ENCODE peak calls at places on chromosomes 4 and X, in eight cellular contexts. E is HCT116, M is MM.1S, G is OCI-LY7, W is GM23248, R is PC-3, K is neural progenitor cell, J is SK-N-SH. L is an unnamed sample.
A peak's percentile ranks its signal among the peaks of the same experiment; 100 is the strongest.

GRCh38 chrX:72694170-72694569 is 19.9 kb downstream of the PHKA1 start:
- DNase-seq in E (no peak), M (no peak), G (no peak), W (no peak), R (peak; percentile 57), K (no peak), J (no peak), L (no peak)

GRCh38 chrX:56802921-56803848 is 74.1 kb downstream of the NBDY start:
- DNase-seq in E (no peak), M (peak; percentile 81), G (no peak), W (peak; percentile 70), R (peak; percentile 73), K (peak; percentile 87), J (peak; percentile 47), L (peak; percentile 61)

GRCh38 chrX:29652484-29652883 is 562.9 kb upstream of the MAGEB2 start:
- DNase-seq in E (no peak), M (no peak), G (no peak), W (peak; percentile 52), R (peak; percentile 60), K (no peak), J (no peak), L (no peak)

GRCh38 chrX:23797371-23798128 is 14.6 kb downstream of the SAT1 start:
- DNase-seq in E (no peak), M (no peak), G (no peak), W (no peak), R (peak; percentile 84), K (no peak), J (no peak), L (peak; percentile 51)

GRCh38 chr4:145609494-145610427 is 9.4 kb upstream of the MMAA start:
- DNase-seq in E (peak; percentile 68), M (peak; percentile 73), G (peak; percentile 85), W (peak; percentile 78), R (peak; percentile 90), K (peak; percentile 60), J (peak; percentile 41), L (peak; percentile 71)

GRCh38 chr4:119550857-119551532 is 77.6 kb downstream of the PDE5A start:
- DNase-seq in E (no peak), M (no peak), G (no peak), W (peak; percentile 48), R (no peak), K (peak; percentile 95), J (no peak), L (no peak)

GRCh38 chr4:70041652-70042286 is 8.5 kb upstream of the HTN1 start:
- DNase-seq in E (no peak), M (no peak), G (no peak), W (no peak), R (no peak), K (no peak), J (no peak), L (no peak)

GRCh38 chr4:158128540-158128939 is 44.3 kb downstream of the GASK1B start:
- DNase-seq in E (no peak), M (no peak), G (no peak), W (no peak), R (no peak), K (peak; percentile 15), J (no peak), L (no peak)

GRCh38 chr4:10182446-10183424 is 66.1 kb upstream of the WDR1 start:
- DNase-seq in E (no peak), M (no peak), G (no peak), W (no peak), R (no peak), K (no peak), J (no peak), L (no peak)

GRCh38 chr4:48939785-48940184 is 33.2 kb upstream of the OCIAD2 start:
- DNase-seq in E (no peak), M (no peak), G (no peak), W (peak; percentile 83), R (peak; percentile 92), K (no peak), J (no peak), L (peak; percentile 30)

GRCh38 chr4:176775326-176775725 is 17.4 kb downstream of the VEGFC start:
- DNase-seq in E (no peak), M (no peak), G (no peak), W (peak; percentile 51), R (peak; percentile 37), K (no peak), J (no peak), L (no peak)

GRCh38 chrX:109374276-109374960 is 107.5 kb downstream of the GUCY2F start:
- DNase-seq in E (no peak), M (no peak), G (no peak), W (no peak), R (peak; percentile 3), K (no peak), J (no peak), L (no peak)

GRCh38 chrX:47169726-47170515 is 23.7 kb upstream of the UBA1 start:
- DNase-seq in E (no peak), M (no peak), G (no peak), W (peak; percentile 53), R (no peak), K (no peak), J (peak; percentile 14), L (peak; percentile 26)

GRCh38 chr4:126738527-126738923 is 894.2 kb upstream of the INTU start:
- DNase-seq in E (no peak), M (no peak), G (no peak), W (no peak), R (no peak), K (no peak), J (no peak), L (no peak)

GRCh38 chr4:134072137-134072536 is 129.5 kb downstream of the PABPC4L start:
- DNase-seq in E (no peak), M (no peak), G (no peak), W (no peak), R (peak; percentile 9), K (no peak), J (no peak), L (no peak)

GRCh38 chr4:4759883-4760282 is 99.6 kb upstream of the MSX1 start:
- DNase-seq in E (no peak), M (no peak), G (no peak), W (peak; percentile 21), R (peak; percentile 22), K (no peak), J (no peak), L (no peak)

GRCh38 chrX:663841-664240 is 33.2 kb downstream of the SHOX start:
- DNase-seq in E (no peak), M (no peak), G (no peak), W (no peak), R (no peak), K (no peak), J (no peak), L (no peak)

GRCh38 chr4:77076889-77077635 is 1.3 kb upstream of the CCNI start:
- DNase-seq in E (no peak), M (no peak), G (peak; percentile 16), W (no peak), R (no peak), K (no peak), J (no peak), L (no peak)

GRCh38 chrX:12973561-12974216 is 1.2 kb upstream of the TMSB4X start:
- DNase-seq in E (no peak), M (no peak), G (peak; percentile 63), W (no peak), R (no peak), K (peak; percentile 5), J (no peak), L (no peak)

GRCh38 chr4:111618908-111619307 is 526.3 kb upstream of the FAM241A start:
- DNase-seq in E (no peak), M (no peak), G (no peak), W (no peak), R (peak; percentile 22), K (no peak), J (no peak), L (peak; percentile 9)

GRCh38 chr4:185112104-185112503 is 31.0 kb upstream of the SLC25A4 start:
- DNase-seq in E (peak; percentile 97), M (peak; percentile 15), G (no peak), W (peak; percentile 92), R (peak; percentile 90), K (no peak), J (no peak), L (peak; percentile 64)

GRCh38 chr4:8742546-8742945 is 129.1 kb downstream of the HMX1 start:
- DNase-seq in E (no peak), M (no peak), G (no peak), W (no peak), R (no peak), K (no peak), J (no peak), L (no peak)
- H3K9me3 ChIP-seq in E (no peaks in the 10 kb centered on the region), M (no peaks in the 10 kb centered on the region), G (no peaks in the 10 kb centered on the region), W (no peaks in the 10 kb centered on the region), R (no peaks in the 10 kb centered on the region), K (no peaks in the 10 kb centered on the region), J (no peaks in the 10 kb centered on the region), L (no peaks in the 10 kb centered on the region)

GRCh38 chr4:45283352-45283751 is 557.0 kb upstream of the GNPDA2 start:
- DNase-seq in E (no peak), M (no peak), G (no peak), W (no peak), R (no peak), K (no peak), J (no peak), L (no peak)

GRCh38 chr4:45280121-45280520 is 553.8 kb upstream of the GNPDA2 start:
- DNase-seq in E (no peak), M (no peak), G (no peak), W (no peak), R (no peak), K (no peak), J (no peak), L (no peak)

GRCh38 chr4:45284400-45285085 is 558.2 kb upstream of the GNPDA2 start:
- DNase-seq in E (no peak), M (no peak), G (no peak), W (no peak), R (no peak), K (no peak), J (no peak), L (no peak)
- TF ChIP-seq EZH2phosphoT487 in E (no peak), M (no peak), G (no peak), W (no peak), R (no peak), K (no peak), J (no peak), L (no peak)

DNA sequence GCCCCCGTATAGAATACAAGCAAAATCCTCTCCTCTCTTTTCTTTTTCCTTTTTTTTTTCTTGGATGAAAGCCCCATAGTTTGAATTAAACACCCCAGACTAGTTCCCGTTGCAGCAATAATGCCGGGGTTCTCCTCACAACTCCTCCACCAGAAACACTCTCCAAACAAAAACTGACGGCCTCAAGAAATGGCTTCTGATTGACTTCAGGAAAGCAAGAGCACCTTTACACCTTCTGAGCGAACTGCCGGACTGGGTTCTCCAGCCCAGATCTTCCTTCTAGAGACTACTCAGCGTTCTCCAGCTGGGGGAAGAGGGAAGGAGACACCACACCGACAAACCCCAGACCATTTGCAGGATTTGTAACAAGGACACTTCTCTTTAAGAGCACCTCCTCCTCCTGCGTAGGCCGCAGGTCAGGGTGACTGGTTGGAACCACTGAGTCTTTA is 4.0 kb downstream of the HAND2 start:
- DNase-seq in E (no peak), M (no peak), G (no peak), W (peak; percentile 73), R (no peak), K (peak; percentile 43), J (peak; percentile 17), L (no peak)
- H3K27ac ChIP-seq in E (no peak overlapping the region), M (no peak overlapping the region), G (no peak overlapping the region), W (peak overlapping the region; percentile 100), R (no peak overlapping the region), K (no peak overlapping the region), J (peak overlapping the region; percentile 99), L (peak overlapping the region; percentile 92)

DNA sequence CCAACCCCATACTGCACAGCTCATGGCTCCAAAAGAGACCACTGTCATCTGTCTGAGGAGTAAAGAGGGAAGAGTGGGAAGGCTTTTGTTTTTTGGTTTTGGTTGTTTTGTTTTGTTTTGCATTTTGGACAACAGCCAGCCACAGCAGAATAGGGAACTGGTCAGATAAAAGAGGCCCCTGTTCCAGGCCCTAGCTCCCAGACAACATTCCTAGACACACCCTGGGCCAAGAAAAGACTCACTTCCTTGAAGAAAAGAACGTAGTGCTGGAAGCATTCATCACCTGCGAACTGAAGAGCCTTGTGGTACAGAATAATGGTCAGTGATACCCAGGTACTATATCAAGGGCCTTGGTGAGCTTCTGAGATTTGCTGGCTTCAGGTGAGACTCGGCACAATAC is 619.4 kb upstream of the SPANXN1 start:
- DNase-seq in E (no peak), M (no peak), G (no peak), W (no peak), R (peak; percentile 28), K (no peak), J (no peak), L (no peak)
- H3K9me3 ChIP-seq in E (no peaks in the 10 kb centered on the region), M (no peaks in the 10 kb centered on the region), G (no peaks in the 10 kb centered on the region), W (no peaks in the 10 kb centered on the region), R (no peaks in the 10 kb centered on the region), K (no peaks in the 10 kb centered on the region), J (no peaks in the 10 kb centered on the region), L (no peaks in the 10 kb centered on the region)